ENCODE peak calls at places on chromosome 1, in nine cellular contexts. U, G, X, N, C, P, S, O and Q are unnamed samples.

GRCh38 chr1:187922255-187922654 is 1093.5 kb downstream of the PLA2G4A start:
- DNase-seq in C (no peak), G (no peak), X (no peak), S (no peak), U (no peak), P (no peak), N (no peak), O (no peak), Q (no peak)

GRCh38 chr1:153882296-153882912 is 40.4 kb downstream of the GATAD2B start:
- DNase-seq in O (no peak), P (no peak), N (no peak), S (no peak), X (no peak), C (no peak), U (no peak), G (no peak), Q (peak; percentile 31)

GRCh38 chr1:200982071-200982945 is 41.2 kb downstream of the KIF21B start:
- DNase-seq in S (no peak), P (no peak), N (no peak), G (no peak), O (peak; percentile 8), C (no peak), U (no peak), X (no peak), Q (no peak)

GRCh38 chr1:229579101-229579651 is 20.7 kb upstream of the ABCB10 start:
- DNase-seq in O (peak; percentile 46), S (peak; percentile 54), C (no peak), G (peak; percentile 20), N (no peak), U (no peak), X (peak; percentile 87), P (peak; percentile 63), Q (peak; percentile 61)

GRCh38 chr1:206021796-206022365 is 1.8 kb downstream of the CTSE start:
- DNase-seq in G (peak; percentile 72), P (no peak), U (no peak), S (no peak), O (peak; percentile 59), C (peak; percentile 49), N (no peak), X (no peak), Q (no peak)

GRCh38 chr1:240611619-240612490 is at the start of gene GREM2:
- DNase-seq in X (peak; percentile 17), N (peak; percentile 7), G (peak; percentile 84), S (peak; percentile 65), O (peak; percentile 92), U (peak; percentile 90), P (peak; percentile 42), C (peak; percentile 34), Q (no peak)

GRCh38 chr1:51569284-51570062 is 47.4 kb upstream of the OSBPL9 start:
- DNase-seq in N (no peak), C (peak; percentile 39), G (peak; percentile 90), S (peak; percentile 91), P (no peak), O (peak; percentile 84), X (no peak), U (no peak), Q (peak; percentile 52)

GRCh38 chr1:6502000-6502891 is 10.8 kb upstream of the PLEKHG5 start:
- DNase-seq in G (no peak), P (no peak), O (no peak), C (no peak), S (no peak), X (peak; percentile 61), U (peak; percentile 88), N (no peak), Q (no peak)

GRCh38 chr1:14968251-14968812 is 185.2 kb upstream of the TMEM51 start:
- DNase-seq in G (peak; percentile 94), S (no peak), P (no peak), N (no peak), O (peak; percentile 80), U (no peak), X (peak; percentile 75), C (peak; percentile 61), Q (no peak)

GRCh38 chr1:16139473-16139962 is 16.4 kb downstream of the EPHA2 start:
- DNase-seq in P (no peak), X (no peak), C (peak; percentile 64), N (no peak), S (no peak), U (no peak), G (peak; percentile 96), O (peak; percentile 90), Q (no peak)

GRCh38 chr1:30024411-30025195 is 698.8 kb downstream of the MATN1 start:
- DNase-seq in C (no peak), P (no peak), U (no peak), O (no peak), X (no peak), S (no peak), G (no peak), N (no peak), Q (no peak)

GRCh38 chr1:156359973-156360372 is 9.0 kb upstream of the RHBG start:
- DNase-seq in U (no peak), G (peak; percentile 50), S (peak; percentile 19), P (no peak), X (no peak), O (peak; percentile 36), N (no peak), C (no peak), Q (peak; percentile 14)

GRCh38 chr1:222250376-222250775 is 297.5 kb downstream of the HHIPL2 start:
- DNase-seq in S (no peak), N (no peak), X (no peak), P (no peak), U (no peak), C (no peak), G (peak; percentile 45), O (peak; percentile 6), Q (no peak)

GRCh38 chr1:43227138-43227836 is 42.5 kb upstream of the TMEM125 start:
- DNase-seq in P (peak; percentile 82), O (peak; percentile 55), C (peak; percentile 50), G (peak; percentile 77), U (peak; percentile 69), X (peak; percentile 73), N (peak; percentile 77), S (peak; percentile 84), Q (peak; percentile 88)